ENCODE peak calls at places on chromosome 13, in ten cellular contexts. One of them, this sample, is unnamed.
A peak's percentile ranks its signal among the peaks of the same experiment; 100 is the strongest.

GRCh38 chr13:110010433-110011135 is 224.2 kb upstream of the IRS2 start:
- DNase-seq in stomach: no peak
- DNase-seq in lung: no peak
- DNase-seq in RWPE1: no peak
- DNase-seq in T-cell: no peak
- DNase-seq in T-helper 17 cell: no peak
- DNase-seq in WERI-Rb-1: no peak
- DNase-seq in cardiac fibroblast: peak; percentile 4
- DNase-seq in iPS DF 6.9: no peak
- DNase-seq in CD8-positive, alpha-beta T cell: no peak
- DNase-seq in this sample: no peak

GRCh38 chr13:32316030-32316344 is 679 bp downstream of the BRCA2 start:
- DNase-seq in T-helper 17 cell: no peak
- DNase-seq in stomach: peak; percentile 38
- DNase-seq in iPS DF 6.9: no peak
- DNase-seq in RWPE1: no peak
- DNase-seq in CD8-positive, alpha-beta T cell: no peak
- DNase-seq in T-cell: no peak
- DNase-seq in WERI-Rb-1: no peak
- DNase-seq in lung: no peak
- DNase-seq in cardiac fibroblast: no peak
- DNase-seq in this sample: no peak

GRCh38 chr13:23570931-23571330 is 719 bp downstream of the TNFRSF19 start:
- DNase-seq in lung: no peak
- DNase-seq in iPS DF 6.9: no peak
- DNase-seq in WERI-Rb-1: no peak
- DNase-seq in stomach: no peak
- DNase-seq in cardiac fibroblast: peak; percentile 22
- DNase-seq in T-helper 17 cell: no peak
- DNase-seq in CD8-positive, alpha-beta T cell: no peak
- DNase-seq in RWPE1: no peak
- DNase-seq in T-cell: no peak
- DNase-seq in this sample: no peak

GRCh38 chr13:98443800-98444325 is 133.0 kb downstream of the STK24 start:
- DNase-seq in CD8-positive, alpha-beta T cell: no peak
- DNase-seq in T-cell: no peak
- DNase-seq in T-helper 17 cell: no peak
- DNase-seq in stomach: no peak
- DNase-seq in iPS DF 6.9: no peak
- DNase-seq in cardiac fibroblast: no peak
- DNase-seq in WERI-Rb-1: no peak
- DNase-seq in lung: no peak
- DNase-seq in RWPE1: no peak
- DNase-seq in this sample: no peak

GRCh38 chr13:25965596-25965995 is 86.2 kb downstream of the SHISA2 start:
- DNase-seq in T-cell: no peak
- DNase-seq in WERI-Rb-1: no peak
- DNase-seq in lung: no peak
- DNase-seq in T-helper 17 cell: no peak
- DNase-seq in stomach: no peak
- DNase-seq in CD8-positive, alpha-beta T cell: no peak
- DNase-seq in iPS DF 6.9: no peak
- DNase-seq in cardiac fibroblast: no peak
- DNase-seq in RWPE1: no peak
- DNase-seq in this sample: no peak

GRCh38 chr13:111981006-111981405 is 85.9 kb upstream of the SOX1 start:
- DNase-seq in stomach: no peak
- DNase-seq in cardiac fibroblast: no peak
- DNase-seq in WERI-Rb-1: no peak
- DNase-seq in RWPE1: no peak
- DNase-seq in T-helper 17 cell: no peak
- DNase-seq in T-cell: no peak
- DNase-seq in iPS DF 6.9: no peak
- DNase-seq in CD8-positive, alpha-beta T cell: no peak
- DNase-seq in lung: no peak
- DNase-seq in this sample: no peak

GRCh38 chr13:111572956-111573355 is 252.5 kb downstream of the TEX29 start:
- DNase-seq in RWPE1: no peak
- DNase-seq in CD8-positive, alpha-beta T cell: no peak
- DNase-seq in iPS DF 6.9: no peak
- DNase-seq in stomach: peak; percentile 90
- DNase-seq in lung: no peak
- DNase-seq in T-cell: no peak
- DNase-seq in T-helper 17 cell: no peak
- DNase-seq in cardiac fibroblast: no peak
- DNase-seq in WERI-Rb-1: no peak
- DNase-seq in this sample: no peak

GRCh38 chr13:31790992-31791391 is 51.7 kb downstream of the RXFP2 start:
- DNase-seq in T-helper 17 cell: no peak
- DNase-seq in cardiac fibroblast: no peak
- DNase-seq in WERI-Rb-1: no peak
- DNase-seq in CD8-positive, alpha-beta T cell: no peak
- DNase-seq in T-cell: no peak
- DNase-seq in RWPE1: no peak
- DNase-seq in stomach: no peak
- DNase-seq in lung: no peak
- DNase-seq in iPS DF 6.9: no peak
- DNase-seq in this sample: no peak

GRCh38 chr13:59176775-59177174 is 987.0 kb downstream of the DIAPH3 start:
- DNase-seq in lung: no peak
- DNase-seq in WERI-Rb-1: no peak
- DNase-seq in iPS DF 6.9: no peak
- DNase-seq in stomach: no peak
- DNase-seq in CD8-positive, alpha-beta T cell: no peak
- DNase-seq in RWPE1: no peak
- DNase-seq in cardiac fibroblast: no peak
- DNase-seq in T-helper 17 cell: no peak
- DNase-seq in T-cell: no peak
- DNase-seq in this sample: no peak

GRCh38 chr13:29993716-29994488 is 143.5 kb upstream of the UBL3 start:
- DNase-seq in lung: no peak
- DNase-seq in iPS DF 6.9: no peak
- DNase-seq in cardiac fibroblast: peak; percentile 76
- DNase-seq in T-cell: no peak
- DNase-seq in WERI-Rb-1: no peak
- DNase-seq in RWPE1: no peak
- DNase-seq in stomach: no peak
- DNase-seq in T-helper 17 cell: no peak
- DNase-seq in CD8-positive, alpha-beta T cell: no peak
- DNase-seq in this sample: no peak

GRCh38 chr13:18235172-18235571 is 946.5 kb downstream of the TUBA3C start:
- DNase-seq in WERI-Rb-1: no peak
- DNase-seq in T-cell: no peak
- DNase-seq in stomach: no peak
- DNase-seq in T-helper 17 cell: no peak
- DNase-seq in RWPE1: no peak
- DNase-seq in lung: no peak
- DNase-seq in iPS DF 6.9: no peak
- DNase-seq in cardiac fibroblast: no peak
- DNase-seq in CD8-positive, alpha-beta T cell: no peak
- DNase-seq in this sample: no peak

GRCh38 chr13:26861951-26862350 is 101.4 kb upstream of the GPR12 start:
- DNase-seq in T-helper 17 cell: no peak
- DNase-seq in cardiac fibroblast: no peak
- DNase-seq in lung: no peak
- DNase-seq in T-cell: no peak
- DNase-seq in RWPE1: no peak
- DNase-seq in CD8-positive, alpha-beta T cell: no peak
- DNase-seq in WERI-Rb-1: no peak
- DNase-seq in stomach: no peak
- DNase-seq in iPS DF 6.9: no peak
- DNase-seq in this sample: no peak

GRCh38 chr13:113049981-113050380 is 55.6 kb upstream of the F7 start:
- DNase-seq in iPS DF 6.9: no peak
- DNase-seq in cardiac fibroblast: no peak
- DNase-seq in T-helper 17 cell: no peak
- DNase-seq in CD8-positive, alpha-beta T cell: no peak
- DNase-seq in T-cell: no peak
- DNase-seq in RWPE1: no peak
- DNase-seq in lung: no peak
- DNase-seq in stomach: no peak
- DNase-seq in WERI-Rb-1: no peak
- DNase-seq in this sample: no peak

GRCh38 chr13:27130223-27131015 is 41.2 kb downstream of the USP12 start:
- DNase-seq in T-helper 17 cell: no peak
- DNase-seq in WERI-Rb-1: no peak
- DNase-seq in iPS DF 6.9: no peak
- DNase-seq in RWPE1: no peak
- DNase-seq in stomach: no peak
- DNase-seq in cardiac fibroblast: peak; percentile 68
- DNase-seq in CD8-positive, alpha-beta T cell: no peak
- DNase-seq in lung: no peak
- DNase-seq in T-cell: no peak
- DNase-seq in this sample: no peak

GRCh38 chr13:99132295-99132835 is 68.3 kb upstream of the UBAC2 start:
- DNase-seq in lung: no peak
- DNase-seq in stomach: no peak
- DNase-seq in WERI-Rb-1: no peak
- DNase-seq in T-helper 17 cell: no peak
- DNase-seq in RWPE1: no peak
- DNase-seq in T-cell: no peak
- DNase-seq in cardiac fibroblast: no peak
- DNase-seq in CD8-positive, alpha-beta T cell: no peak
- DNase-seq in iPS DF 6.9: no peak
- DNase-seq in this sample: no peak

GRCh38 chr13:100521912-100522490 is 66.6 kb downstream of the GGACT start:
- DNase-seq in RWPE1: no peak
- DNase-seq in iPS DF 6.9: no peak
- DNase-seq in T-helper 17 cell: no peak
- DNase-seq in lung: no peak
- DNase-seq in CD8-positive, alpha-beta T cell: no peak
- DNase-seq in stomach: no peak
- DNase-seq in T-cell: no peak
- DNase-seq in WERI-Rb-1: no peak
- DNase-seq in cardiac fibroblast: no peak
- DNase-seq in this sample: no peak

GRCh38 chr13:21663197-21663596 is 7.7 kb upstream of the FGF9 start:
- DNase-seq in CD8-positive, alpha-beta T cell: no peak
- DNase-seq in cardiac fibroblast: no peak
- DNase-seq in stomach: no peak
- DNase-seq in T-helper 17 cell: no peak
- DNase-seq in lung: no peak
- DNase-seq in RWPE1: no peak
- DNase-seq in T-cell: no peak
- DNase-seq in WERI-Rb-1: no peak
- DNase-seq in iPS DF 6.9: no peak
- DNase-seq in this sample: no peak

GRCh38 chr13:106350208-106350607 is 185.3 kb downstream of the EFNB2 start:
- DNase-seq in CD8-positive, alpha-beta T cell: no peak
- DNase-seq in T-cell: no peak
- DNase-seq in lung: no peak
- DNase-seq in RWPE1: no peak
- DNase-seq in iPS DF 6.9: no peak
- DNase-seq in WERI-Rb-1: no peak
- DNase-seq in cardiac fibroblast: no peak
- DNase-seq in stomach: peak; percentile 72
- DNase-seq in T-helper 17 cell: no peak
- DNase-seq in this sample: no peak

GRCh38 chr13:73060251-73061160 is 1.7 kb downstream of the KLF5 start:
- DNase-seq in cardiac fibroblast: peak; percentile 62
- DNase-seq in iPS DF 6.9: no peak
- DNase-seq in WERI-Rb-1: no peak
- DNase-seq in RWPE1: peak; percentile 70
- DNase-seq in CD8-positive, alpha-beta T cell: no peak
- DNase-seq in T-helper 17 cell: no peak
- DNase-seq in lung: no peak
- DNase-seq in stomach: no peak
- DNase-seq in T-cell: no peak
- DNase-seq in this sample: peak; percentile 35

GRCh38 chr13:52061587-52061986 is 37.1 kb downstream of the UTP14C start:
- DNase-seq in cardiac fibroblast: peak; percentile 1
- DNase-seq in WERI-Rb-1: no peak
- DNase-seq in T-helper 17 cell: no peak
- DNase-seq in iPS DF 6.9: no peak
- DNase-seq in stomach: no peak
- DNase-seq in CD8-positive, alpha-beta T cell: no peak
- DNase-seq in RWPE1: peak; percentile 13
- DNase-seq in lung: no peak
- DNase-seq in T-cell: no peak
- DNase-seq in this sample: no peak

GRCh38 chr13:20221772-20222171 is 10.3 kb downstream of the GJB6 start:
- DNase-seq in WERI-Rb-1: no peak
- DNase-seq in lung: no peak
- DNase-seq in CD8-positive, alpha-beta T cell: no peak
- DNase-seq in T-cell: no peak
- DNase-seq in RWPE1: no peak
- DNase-seq in stomach: no peak
- DNase-seq in T-helper 17 cell: no peak
- DNase-seq in cardiac fibroblast: no peak
- DNase-seq in iPS DF 6.9: no peak
- DNase-seq in this sample: no peak

GRCh38 chr13:61275740-61276139 is 139.9 kb downstream of the PCDH20 start:
- DNase-seq in lung: no peak
- DNase-seq in iPS DF 6.9: no peak
- DNase-seq in cardiac fibroblast: no peak
- DNase-seq in T-helper 17 cell: no peak
- DNase-seq in T-cell: no peak
- DNase-seq in WERI-Rb-1: no peak
- DNase-seq in stomach: no peak
- DNase-seq in CD8-positive, alpha-beta T cell: no peak
- DNase-seq in RWPE1: no peak
- DNase-seq in this sample: no peak

This sample was measured in breast epithelium.